ENCODE peak calls at places on chromosomes 12 and 14, in ten cellular contexts. One of them, this sample, is unnamed.
A peak's percentile ranks its signal among the peaks of the same experiment; 100 is the strongest.

GRCh38 chr14:30193791-30194407 is 266.3 kb upstream of the PRKD1 start:
- DNase-seq in sigmoid colon: no peak
- DNase-seq in endothelial cell: no peak
- DNase-seq in upper lobe of right lung: no peak
- DNase-seq in HFFc6: peak; percentile 85
- DNase-seq in cardiac muscle cell: no peak
- DNase-seq in IMR-90: peak; percentile 94
- DNase-seq in epithelial cell of esophagus: peak; percentile 17
- DNase-seq in Peyer's patch: no peak
- DNase-seq in kidney epithelial cell: no peak
- DNase-seq in this sample: no peak

GRCh38 chr14:19851365-19851764 is 23.6 kb upstream of the OR4K2 start:
- DNase-seq in sigmoid colon: no peak
- DNase-seq in endothelial cell: no peak
- DNase-seq in upper lobe of right lung: no peak
- DNase-seq in HFFc6: no peak
- DNase-seq in cardiac muscle cell: no peak
- DNase-seq in IMR-90: no peak
- DNase-seq in epithelial cell of esophagus: peak; percentile 3
- DNase-seq in Peyer's patch: no peak
- DNase-seq in kidney epithelial cell: no peak
- DNase-seq in this sample: no peak

GRCh38 chr12:119683816-119684215 is 15.9 kb downstream of the PRKAB1 start:
- DNase-seq in sigmoid colon: no peak
- DNase-seq in endothelial cell: no peak
- DNase-seq in upper lobe of right lung: no peak
- DNase-seq in HFFc6: no peak
- DNase-seq in cardiac muscle cell: no peak
- DNase-seq in IMR-90: no peak
- DNase-seq in epithelial cell of esophagus: no peak
- DNase-seq in Peyer's patch: no peak
- DNase-seq in kidney epithelial cell: no peak
- DNase-seq in this sample: no peak

GRCh38 chr12:52215587-52216031 is 17.4 kb upstream of the KRT7 start:
- DNase-seq in sigmoid colon: peak; percentile 45
- DNase-seq in endothelial cell: no peak
- DNase-seq in upper lobe of right lung: peak; percentile 68
- DNase-seq in HFFc6: no peak
- DNase-seq in cardiac muscle cell: no peak
- DNase-seq in IMR-90: peak; percentile 79
- DNase-seq in epithelial cell of esophagus: peak; percentile 92
- DNase-seq in Peyer's patch: no peak
- DNase-seq in kidney epithelial cell: peak; percentile 70
- DNase-seq in this sample: peak; percentile 60

GRCh38 chr12:17810399-17810798 is 279.6 kb downstream of the RERGL start:
- DNase-seq in sigmoid colon: no peak
- DNase-seq in endothelial cell: no peak
- DNase-seq in upper lobe of right lung: no peak
- DNase-seq in HFFc6: no peak
- DNase-seq in cardiac muscle cell: no peak
- DNase-seq in IMR-90: no peak
- DNase-seq in epithelial cell of esophagus: no peak
- DNase-seq in Peyer's patch: no peak
- DNase-seq in kidney epithelial cell: no peak
- DNase-seq in this sample: no peak

GRCh38 chr12:95218164-95218851 is 701 bp downstream of the VEZT start:
- DNase-seq in sigmoid colon: no peak
- DNase-seq in endothelial cell: no peak
- DNase-seq in upper lobe of right lung: no peak
- DNase-seq in HFFc6: peak; percentile 44
- DNase-seq in cardiac muscle cell: no peak
- DNase-seq in IMR-90: peak; percentile 58
- DNase-seq in epithelial cell of esophagus: peak; percentile 87
- DNase-seq in Peyer's patch: no peak
- DNase-seq in kidney epithelial cell: no peak
- DNase-seq in this sample: no peak

GRCh38 chr14:100146548-100147091 is 12.8 kb downstream of the DEGS2 start:
- DNase-seq in sigmoid colon: no peak
- DNase-seq in endothelial cell: no peak
- DNase-seq in upper lobe of right lung: no peak
- DNase-seq in HFFc6: no peak
- DNase-seq in cardiac muscle cell: no peak
- DNase-seq in IMR-90: no peak
- DNase-seq in epithelial cell of esophagus: no peak
- DNase-seq in Peyer's patch: peak; percentile 46
- DNase-seq in kidney epithelial cell: no peak
- DNase-seq in this sample: no peak

GRCh38 chr14:49986344-49987014 is 93.6 kb downstream of the ARF6 start:
- DNase-seq in sigmoid colon: no peak
- DNase-seq in endothelial cell: no peak
- DNase-seq in upper lobe of right lung: no peak
- DNase-seq in HFFc6: peak; percentile 46
- DNase-seq in cardiac muscle cell: no peak
- DNase-seq in IMR-90: peak; percentile 58
- DNase-seq in epithelial cell of esophagus: no peak
- DNase-seq in Peyer's patch: no peak
- DNase-seq in kidney epithelial cell: no peak
- DNase-seq in this sample: no peak

GRCh38 chr14:62118461-62118860 is 356.2 kb downstream of the SNAPC1 start:
- DNase-seq in sigmoid colon: no peak
- DNase-seq in endothelial cell: no peak
- DNase-seq in upper lobe of right lung: no peak
- DNase-seq in HFFc6: no peak
- DNase-seq in cardiac muscle cell: no peak
- DNase-seq in IMR-90: no peak
- DNase-seq in epithelial cell of esophagus: peak; percentile 20
- DNase-seq in Peyer's patch: no peak
- DNase-seq in kidney epithelial cell: no peak
- DNase-seq in this sample: no peak

GRCh38 chr14:67166450-67166853 is 22.8 kb upstream of the GARIN2 start:
- DNase-seq in sigmoid colon: no peak
- DNase-seq in endothelial cell: peak; percentile 44
- DNase-seq in upper lobe of right lung: no peak
- DNase-seq in HFFc6: peak; percentile 54
- DNase-seq in cardiac muscle cell: peak; percentile 43
- DNase-seq in IMR-90: peak; percentile 58
- DNase-seq in epithelial cell of esophagus: peak; percentile 55
- DNase-seq in Peyer's patch: no peak
- DNase-seq in kidney epithelial cell: no peak
- DNase-seq in this sample: peak; percentile 25

GRCh38 chr12:54725233-54725843 is 77.2 kb upstream of the DCD start:
- DNase-seq in sigmoid colon: no peak
- DNase-seq in endothelial cell: peak; percentile 46
- DNase-seq in upper lobe of right lung: no peak
- DNase-seq in HFFc6: peak; percentile 20
- DNase-seq in cardiac muscle cell: peak; percentile 55
- DNase-seq in IMR-90: no peak
- DNase-seq in epithelial cell of esophagus: peak; percentile 19
- DNase-seq in Peyer's patch: no peak
- DNase-seq in kidney epithelial cell: no peak
- DNase-seq in this sample: no peak

GRCh38 chr12:1592444-1593231 is 1.7 kb downstream of the FBXL14 start:
- DNase-seq in sigmoid colon: peak; percentile 65
- DNase-seq in endothelial cell: peak; percentile 47
- DNase-seq in upper lobe of right lung: no peak
- DNase-seq in HFFc6: peak; percentile 59
- DNase-seq in cardiac muscle cell: peak; percentile 24
- DNase-seq in IMR-90: peak; percentile 84
- DNase-seq in epithelial cell of esophagus: peak; percentile 64
- DNase-seq in Peyer's patch: peak; percentile 64
- DNase-seq in kidney epithelial cell: no peak
- DNase-seq in this sample: no peak

GRCh38 chr12:99130808-99131538 is 485.9 kb downstream of the APAF1 start:
- DNase-seq in sigmoid colon: no peak
- DNase-seq in endothelial cell: no peak
- DNase-seq in upper lobe of right lung: no peak
- DNase-seq in HFFc6: no peak
- DNase-seq in cardiac muscle cell: no peak
- DNase-seq in IMR-90: no peak
- DNase-seq in epithelial cell of esophagus: peak; percentile 16
- DNase-seq in Peyer's patch: no peak
- DNase-seq in kidney epithelial cell: no peak
- DNase-seq in this sample: no peak

GRCh38 chr12:66195242-66195641 is 6.2 kb downstream of the IRAK3 start:
- DNase-seq in sigmoid colon: no peak
- DNase-seq in endothelial cell: no peak
- DNase-seq in upper lobe of right lung: no peak
- DNase-seq in HFFc6: no peak
- DNase-seq in cardiac muscle cell: peak; percentile 19
- DNase-seq in IMR-90: no peak
- DNase-seq in epithelial cell of esophagus: no peak
- DNase-seq in Peyer's patch: no peak
- DNase-seq in kidney epithelial cell: no peak
- DNase-seq in this sample: no peak

GRCh38 chr12:1115471-1116242 is 124.6 kb downstream of the ERC1 start:
- DNase-seq in sigmoid colon: no peak
- DNase-seq in endothelial cell: no peak
- DNase-seq in upper lobe of right lung: no peak
- DNase-seq in HFFc6: peak; percentile 53
- DNase-seq in cardiac muscle cell: peak; percentile 71
- DNase-seq in IMR-90: peak; percentile 81
- DNase-seq in epithelial cell of esophagus: peak; percentile 92
- DNase-seq in Peyer's patch: no peak
- DNase-seq in kidney epithelial cell: no peak
- DNase-seq in this sample: no peak

GRCh38 chr12:24902521-24903304 is 46.2 kb downstream of the BCAT1 start:
- DNase-seq in sigmoid colon: no peak
- DNase-seq in endothelial cell: peak; percentile 34
- DNase-seq in upper lobe of right lung: peak; percentile 76
- DNase-seq in HFFc6: peak; percentile 55
- DNase-seq in cardiac muscle cell: peak; percentile 45
- DNase-seq in IMR-90: no peak
- DNase-seq in epithelial cell of esophagus: peak; percentile 43
- DNase-seq in Peyer's patch: no peak
- DNase-seq in kidney epithelial cell: no peak
- DNase-seq in this sample: no peak

DNA sequence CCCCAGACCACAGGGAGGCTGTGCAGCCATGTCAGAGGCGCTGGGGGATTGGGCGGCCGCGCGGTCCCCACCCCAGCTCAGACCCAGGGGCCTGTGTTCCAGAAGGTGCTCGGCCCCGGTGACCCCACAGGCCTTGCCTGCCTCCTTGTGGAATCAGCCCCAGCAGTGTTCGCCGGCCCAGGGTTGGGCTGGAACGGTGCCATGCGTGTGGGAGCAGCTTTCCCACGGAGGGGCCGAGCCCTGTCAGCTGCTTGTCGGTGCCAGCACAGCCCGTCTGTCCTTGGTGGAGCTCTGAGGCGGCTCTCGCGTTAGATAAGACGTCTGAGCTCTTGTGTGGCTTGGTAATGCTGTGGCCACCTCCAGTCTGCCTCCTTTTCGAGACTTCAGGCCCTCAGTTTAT is 8.5 kb downstream of the ZFYVE21 start:
- DNase-seq in sigmoid colon: peak; percentile 88
- DNase-seq in endothelial cell: no peak
- DNase-seq in upper lobe of right lung: no peak
- DNase-seq in HFFc6: no peak
- DNase-seq in cardiac muscle cell: peak; percentile 77
- DNase-seq in IMR-90: peak; percentile 36
- DNase-seq in epithelial cell of esophagus: no peak
- DNase-seq in Peyer's patch: no peak
- DNase-seq in kidney epithelial cell: no peak
- DNase-seq in this sample: no peak
- TF ChIP-seq CTCF in sigmoid colon: no peak
- TF ChIP-seq CTCF in endothelial cell: no peak
- TF ChIP-seq CTCF in upper lobe of right lung: peak; percentile 6
- TF ChIP-seq CTCF in HFFc6: no peak
- TF ChIP-seq CTCF in cardiac muscle cell: no peak
- TF ChIP-seq CTCF in IMR-90: no peak
- TF ChIP-seq CTCF in epithelial cell of esophagus: no peak
- TF ChIP-seq CTCF in Peyer's patch: no peak
- TF ChIP-seq CTCF in kidney epithelial cell: no peak
- TF ChIP-seq CTCF in this sample: no peak

DNA sequence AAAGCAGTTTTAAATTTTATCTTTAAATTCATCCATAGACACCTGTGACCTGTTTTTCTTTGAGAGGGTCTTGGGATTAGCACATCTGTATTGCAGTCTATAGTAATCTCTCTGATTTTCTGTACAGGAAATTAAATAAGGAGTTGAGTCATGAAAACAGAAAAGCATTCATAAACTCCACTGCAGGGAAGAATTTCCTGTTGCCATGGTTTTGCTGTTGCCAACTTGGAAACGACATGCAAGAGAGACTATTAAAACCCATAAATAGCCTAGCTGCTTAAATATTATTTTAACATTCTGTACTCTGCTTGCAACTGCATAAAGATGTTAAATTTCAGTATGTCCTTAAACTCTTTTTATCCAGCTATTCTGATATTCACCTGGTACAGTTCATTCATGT is 281.0 kb upstream of the RGS6 start:
- DNase-seq in sigmoid colon: no peak
- DNase-seq in endothelial cell: no peak
- DNase-seq in upper lobe of right lung: no peak
- DNase-seq in HFFc6: peak; percentile 91
- DNase-seq in cardiac muscle cell: no peak
- DNase-seq in IMR-90: peak; percentile 95
- DNase-seq in epithelial cell of esophagus: peak; percentile 30
- DNase-seq in Peyer's patch: no peak
- DNase-seq in kidney epithelial cell: peak; percentile 45
- DNase-seq in this sample: no peak
- TF ChIP-seq CTCF in sigmoid colon: no peak
- TF ChIP-seq CTCF in endothelial cell: no peak
- TF ChIP-seq CTCF in upper lobe of right lung: no peak
- TF ChIP-seq CTCF in HFFc6: no peak
- TF ChIP-seq CTCF in cardiac muscle cell: no peak
- TF ChIP-seq CTCF in IMR-90: no peak
- TF ChIP-seq CTCF in epithelial cell of esophagus: no peak
- TF ChIP-seq CTCF in Peyer's patch: no peak
- TF ChIP-seq CTCF in kidney epithelial cell: no peak
- TF ChIP-seq CTCF in this sample: no peak

GRCh38 chr14:38208825-38209562 is 1.3 kb downstream of the SSTR1 start:
- DNase-seq in sigmoid colon: no peak
- DNase-seq in endothelial cell: peak; percentile 62
- DNase-seq in upper lobe of right lung: peak; percentile 66
- DNase-seq in HFFc6: peak; percentile 92
- DNase-seq in cardiac muscle cell: peak; percentile 60
- DNase-seq in IMR-90: peak; percentile 74
- DNase-seq in epithelial cell of esophagus: no peak
- DNase-seq in Peyer's patch: no peak
- DNase-seq in kidney epithelial cell: peak; percentile 21
- DNase-seq in this sample: no peak
- TF ChIP-seq CTCF in sigmoid colon: no peak
- TF ChIP-seq CTCF in endothelial cell: no peak
- TF ChIP-seq CTCF in upper lobe of right lung: peak; percentile 20
- TF ChIP-seq CTCF in HFFc6: peak; percentile 68
- TF ChIP-seq CTCF in cardiac muscle cell: peak; percentile 53
- TF ChIP-seq CTCF in IMR-90: peak; percentile 53
- TF ChIP-seq CTCF in epithelial cell of esophagus: no peak
- TF ChIP-seq CTCF in Peyer's patch: no peak
- TF ChIP-seq CTCF in kidney epithelial cell: peak; percentile 13
- TF ChIP-seq CTCF in this sample: no peak

DNA sequence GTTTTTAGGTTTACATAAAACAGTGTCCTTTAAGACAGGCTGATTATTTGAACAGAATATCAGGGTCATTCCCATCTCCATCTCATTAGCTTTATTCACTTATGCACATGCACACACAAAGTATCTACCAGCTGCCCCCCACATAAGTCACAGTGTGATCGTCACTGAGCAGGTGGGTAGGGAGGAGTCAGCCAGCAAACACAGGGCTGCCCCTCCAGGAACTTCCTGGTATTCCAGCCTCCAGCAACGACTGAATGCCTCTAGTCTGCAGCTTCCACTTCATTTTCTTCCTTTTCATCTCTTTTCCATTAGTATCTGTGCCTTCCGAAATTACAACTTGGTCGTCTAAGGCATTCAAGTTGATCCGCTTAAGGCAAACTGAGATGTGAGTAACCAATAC is 48.9 kb upstream of the FOXN3 start:
- DNase-seq in sigmoid colon: no peak
- DNase-seq in endothelial cell: no peak
- DNase-seq in upper lobe of right lung: no peak
- DNase-seq in HFFc6: no peak
- DNase-seq in cardiac muscle cell: no peak
- DNase-seq in IMR-90: no peak
- DNase-seq in epithelial cell of esophagus: no peak
- DNase-seq in Peyer's patch: no peak
- DNase-seq in kidney epithelial cell: no peak
- DNase-seq in this sample: no peak
- TF ChIP-seq CTCF in sigmoid colon: no peak
- TF ChIP-seq CTCF in endothelial cell: no peak
- TF ChIP-seq CTCF in upper lobe of right lung: no peak
- TF ChIP-seq CTCF in HFFc6: no peak
- TF ChIP-seq CTCF in cardiac muscle cell: no peak
- TF ChIP-seq CTCF in IMR-90: no peak
- TF ChIP-seq CTCF in epithelial cell of esophagus: no peak
- TF ChIP-seq CTCF in Peyer's patch: no peak
- TF ChIP-seq CTCF in kidney epithelial cell: no peak
- TF ChIP-seq CTCF in this sample: no peak

This sample was measured in Panc1.